ENCODE peak calls at places on chromosomes 2 and 18, in four cellular contexts. L is esophagus squamous epithelium, M is adrenal gland, S is AG04449. K is an unnamed sample.

GRCh38 chr2:26352892-26353291 is 6.3 kb upstream of the ADGRF3 start:
- DNase-seq in L (no peak), M (no peak), S (no peak), K (no peak)

GRCh38 chr18:24022141-24022540 is 7.6 kb downstream of the TTC39C start:
- DNase-seq in L (no peak), M (no peak), S (no peak), K (no peak)

GRCh38 chr2:132585982-132586608 is 83.9 kb downstream of the LYPD1 start:
- DNase-seq in L (no peak), M (no peak), S (no peak), K (no peak)

GRCh38 chr2:85611217-85611704 is 605 bp downstream of the C2orf68 start:
- DNase-seq in L (no peak), M (no peak), S (no peak), K (no peak)

GRCh38 chr18:23107718-23108117 is 27.6 kb upstream of the CABLES1 start:
- DNase-seq in L (no peak), M (no peak), S (no peak), K (no peak)

GRCh38 chr2:220279372-220279771 is 651.9 kb downstream of the SLC4A3 start:
- DNase-seq in L (no peak), M (no peak), S (peak), K (no peak)

GRCh38 chr18:25921677-25922421 is 168.6 kb downstream of the SS18 start:
- DNase-seq in L (no peak), M (peak), S (no peak), K (no peak)

GRCh38 chr2:70767699-70768584 is at the start of gene ADD2:
- DNase-seq in L (no peak), M (peak), S (no peak), K (peak)

DNA sequence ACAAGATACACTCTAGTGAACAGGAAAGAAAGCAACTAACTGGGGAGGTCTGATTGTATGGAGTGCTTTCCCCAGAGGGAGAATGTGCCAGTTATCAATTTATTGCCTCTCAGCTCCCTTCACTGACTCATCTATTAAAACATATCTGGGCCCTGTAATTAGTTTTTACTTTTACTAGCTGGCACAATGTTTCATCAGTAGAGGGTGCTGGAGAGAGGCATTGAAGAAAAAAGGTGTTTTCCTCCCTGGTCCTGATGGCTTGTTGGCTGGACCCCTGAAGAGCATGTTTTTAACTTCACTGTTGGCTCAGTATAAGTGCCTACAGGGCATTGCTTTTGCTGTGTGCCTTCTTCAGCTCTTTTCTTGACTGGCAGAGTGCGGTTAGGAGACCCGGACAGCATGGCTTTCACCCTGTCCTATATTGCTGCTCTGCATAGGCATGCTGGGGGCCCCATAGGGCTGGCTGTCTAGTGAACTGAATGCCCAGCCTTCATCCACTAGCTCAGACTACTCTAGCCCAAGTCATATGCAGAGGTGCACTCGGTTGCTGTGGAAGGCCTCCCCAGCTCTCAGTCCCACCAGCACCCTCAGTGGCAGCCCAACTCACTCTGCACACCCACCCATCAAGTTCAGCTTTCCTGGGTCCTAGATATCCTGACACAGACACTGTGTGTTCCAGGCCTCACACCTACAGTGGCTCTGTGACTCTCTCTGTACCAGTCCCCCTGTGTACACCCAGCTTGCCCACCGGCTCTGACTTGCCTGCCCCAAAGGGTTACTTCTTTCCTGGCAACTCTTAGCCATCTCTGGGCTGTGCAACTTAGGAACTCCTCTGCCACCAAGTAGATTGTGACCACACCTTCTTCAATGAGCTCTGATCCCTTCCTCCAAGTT is 62.3 kb upstream of the ACYP2 start:
- DNase-seq in L (no peak), M (no peak), S (no peak), K (no peak)
- TF ChIP-seq CTCF in L (peak), M (no peak), S (peak), K (peak)

GRCh38 chr2:65427536-65427935 is 4.9 kb downstream of the SPRED2 start:
- DNase-seq in L (no peak), M (no peak), S (no peak), K (no peak)

GRCh38 chr2:65431417-65432226 is 777 bp downstream of the SPRED2 start:
- DNase-seq in L (no peak), M (peak), S (no peak), K (peak)

GRCh38 chr2:65432227-65433190 is at the start of gene SPRED2:
- DNase-seq in L (peak), M (peak), S (peak), K (peak)

GRCh38 chr2:65429799-65430514 is 2.4 kb downstream of the SPRED2 start:
- DNase-seq in L (no peak), M (peak), S (no peak), K (no peak)

DNA sequence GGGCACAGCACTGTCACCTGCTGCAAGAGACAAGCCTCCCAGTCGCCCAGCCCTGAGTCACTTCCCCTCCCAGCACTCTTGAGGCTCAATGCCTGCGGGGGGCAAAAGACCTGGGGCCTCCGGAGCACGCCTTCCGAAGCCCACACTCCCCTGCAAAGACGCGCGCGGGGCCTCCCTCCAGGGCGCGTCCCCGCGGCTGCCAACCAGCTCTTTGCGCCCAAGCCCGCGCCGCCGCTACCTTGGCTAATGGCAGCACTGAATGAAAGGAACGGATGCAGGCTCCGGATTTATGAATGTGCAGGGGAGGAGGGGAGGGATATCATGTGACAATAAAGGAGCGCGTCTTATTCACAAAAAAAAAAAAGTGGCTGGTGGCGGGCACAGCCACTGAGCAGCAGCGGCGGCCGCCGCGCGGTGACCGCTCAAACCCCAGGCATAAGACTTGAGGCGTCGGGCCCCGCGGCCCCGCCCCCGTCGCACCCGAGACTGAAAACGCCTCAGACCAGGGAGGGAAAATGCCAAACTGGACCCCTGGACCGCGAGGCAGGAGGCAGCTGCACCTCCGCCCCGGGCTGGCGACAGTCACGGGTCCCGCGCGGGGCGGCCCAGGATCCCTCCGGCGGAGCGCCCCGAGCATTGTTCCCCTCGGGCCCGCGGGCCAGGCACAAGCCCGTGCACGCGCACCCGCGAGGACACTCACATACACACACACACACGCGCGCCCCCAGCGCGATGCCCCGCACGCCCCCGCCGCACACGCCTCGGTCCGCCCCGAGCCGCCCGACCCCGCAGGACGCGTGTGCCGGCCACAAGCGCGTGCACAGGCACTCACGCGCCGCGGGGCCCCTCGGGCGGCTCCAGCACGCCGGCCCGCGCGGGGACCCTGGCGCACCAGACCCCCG is 1.6 kb downstream of the SPRED2 start:
- DNase-seq in L (no peak), M (peak), S (no peak), K (peak)
- TF ChIP-seq CTCF in L (no peak), M (peak), S (no peak), K (no peak)

DNA sequence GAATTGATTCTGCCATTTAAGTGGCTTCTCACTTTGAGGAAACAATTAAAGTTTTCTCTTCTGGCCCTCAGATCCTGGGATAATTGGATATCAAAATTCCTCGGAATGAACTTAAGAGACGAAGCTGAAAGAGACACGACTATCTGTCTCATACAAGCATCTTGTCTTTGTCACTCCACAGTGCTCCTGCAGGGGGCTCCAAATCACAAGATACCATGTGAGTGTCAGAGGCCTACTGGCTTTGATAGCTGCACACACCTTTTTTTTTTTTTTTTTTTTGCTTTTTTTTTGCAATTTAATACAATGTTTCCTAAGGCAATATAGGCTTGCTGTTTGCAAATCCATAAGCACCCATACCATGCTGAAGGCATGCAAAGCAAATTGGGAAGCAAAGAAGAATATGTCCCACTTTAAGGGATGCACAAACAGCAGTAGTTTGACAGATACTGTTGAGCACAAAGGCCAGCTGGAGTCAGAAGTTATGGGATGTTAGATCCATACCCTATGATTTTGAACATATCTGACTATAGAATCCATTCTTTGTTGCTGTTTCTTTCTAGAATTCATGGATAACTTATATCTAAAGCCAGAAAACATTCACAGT is 109.0 kb upstream of the CBLN2 start:
- DNase-seq in L (no peak), M (peak), S (no peak), K (peak)
- TF ChIP-seq CTCF in L (peak), M (no peak), S (no peak), K (peak)

DNA sequence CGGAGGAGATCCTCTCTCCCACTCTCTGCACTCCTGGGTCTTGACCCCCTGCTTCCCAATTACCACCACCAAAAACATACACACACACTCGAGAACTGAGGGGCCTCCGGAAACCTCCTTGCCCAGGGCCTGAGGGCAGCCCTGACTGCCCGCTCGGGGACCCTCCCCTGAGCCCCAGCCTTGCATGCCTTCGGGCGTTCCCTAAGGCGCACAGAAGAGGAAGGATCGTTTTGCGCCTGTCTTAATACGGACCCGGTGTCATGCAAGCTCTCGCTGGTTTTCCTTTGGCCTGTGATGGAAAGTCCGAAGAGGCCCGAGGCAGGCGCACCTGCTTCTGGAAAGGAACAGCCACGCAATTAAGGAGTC is 19.8 kb downstream of the POU3F3 start:
- DNase-seq in L (no peak), M (no peak), S (no peak), K (no peak)
- TF ChIP-seq CTCF in L (no peak), M (no peak), S (no peak), K (no peak)

GRCh38 chr2:216584112-216584511 is 49.1 kb upstream of the IGFBP2 start:
- DNase-seq in L (no peak), M (no peak), S (no peak), K (no peak)

GRCh38 chr2:216583157-216583556 is 50.1 kb upstream of the IGFBP2 start:
- DNase-seq in L (no peak), M (no peak), S (peak), K (no peak)

GRCh38 chr2:216588771-216589363 is 44.4 kb upstream of the IGFBP2 start:
- DNase-seq in L (no peak), M (no peak), S (no peak), K (no peak)

GRCh38 chr2:216585441-216585840 is 47.8 kb upstream of the IGFBP2 start:
- DNase-seq in L (no peak), M (no peak), S (no peak), K (no peak)

DNA sequence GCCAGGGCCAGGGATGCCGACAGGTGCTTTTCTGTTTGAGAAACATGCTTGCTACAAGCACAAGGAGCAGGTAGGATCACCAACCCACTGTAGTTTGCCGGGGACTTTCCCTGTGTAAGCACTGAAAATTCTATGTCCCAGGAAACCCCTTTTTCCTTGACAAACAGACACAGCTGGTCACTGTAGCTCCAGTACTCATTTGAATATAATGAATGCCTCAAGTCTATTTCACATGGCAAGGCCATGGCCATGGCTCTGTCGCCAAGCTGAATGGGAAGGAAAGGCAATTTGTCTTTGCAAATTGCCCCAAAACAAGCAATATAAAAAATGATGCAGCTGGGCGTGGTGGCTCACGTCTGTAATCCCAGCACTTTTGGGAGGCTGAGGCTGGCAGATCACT is 49.6 kb upstream of the IGFBP2 start:
- DNase-seq in L (no peak), M (no peak), S (no peak), K (no peak)
- TF ChIP-seq CTCF in L (no peak), M (no peak), S (no peak), K (no peak)

GRCh38 chr2:49123600-49123999 is 30.7 kb downstream of the FSHR start:
- DNase-seq in L (no peak), M (no peak), S (no peak), K (no peak)

GRCh38 chr2:49131801-49132200 is 22.5 kb downstream of the FSHR start:
- DNase-seq in L (no peak), M (no peak), S (no peak), K (no peak)

GRCh38 chr2:49129034-49129433 is 25.3 kb downstream of the FSHR start:
- DNase-seq in L (no peak), M (no peak), S (no peak), K (no peak)
- TF ChIP-seq CTCF in L (no peak), M (no peak), S (no peak), K (no peak)

GRCh38 chr2:39326644-39327043 is 82.9 kb upstream of the CDKL4 start:
- DNase-seq in L (no peak), M (no peak), S (no peak), K (no peak)
- TF ChIP-seq CTCF in L (no peak), M (no peak), S (no peak), K (no peak)

GRCh38 chr2:13414907-13415306 is 698.2 kb downstream of the TRIB2 start:
- DNase-seq in L (no peak), M (no peak), S (no peak), K (no peak)

GRCh38 chr2:13413989-13414388 is 697.3 kb downstream of the TRIB2 start:
- DNase-seq in L (no peak), M (no peak), S (no peak), K (no peak)
- TF ChIP-seq CTCF in L (no peak), M (no peak), S (no peak), K (no peak)

DNA sequence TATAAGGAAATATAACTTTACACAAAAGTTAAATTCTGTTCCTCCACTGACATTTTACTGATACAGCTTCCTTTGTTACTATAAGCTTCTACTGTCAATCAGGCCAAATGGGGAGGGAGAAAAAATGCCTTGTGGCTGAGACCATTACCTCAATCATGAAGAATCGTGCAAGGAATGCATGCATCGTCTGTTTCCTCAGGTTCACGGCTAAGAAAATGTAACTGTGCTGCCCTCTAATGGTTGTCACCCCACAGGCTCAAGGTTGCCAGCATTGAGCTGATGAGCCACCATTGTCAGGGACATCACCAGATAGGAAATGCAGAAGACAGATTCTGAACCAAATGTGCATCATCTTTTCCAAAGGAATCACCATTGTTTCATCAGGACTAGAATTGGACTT is 426.9 kb downstream of the CDH2 start:
- DNase-seq in L (no peak), M (peak), S (peak), K (peak)
- TF ChIP-seq CTCF in L (no peak), M (peak), S (peak), K (peak)

DNA sequence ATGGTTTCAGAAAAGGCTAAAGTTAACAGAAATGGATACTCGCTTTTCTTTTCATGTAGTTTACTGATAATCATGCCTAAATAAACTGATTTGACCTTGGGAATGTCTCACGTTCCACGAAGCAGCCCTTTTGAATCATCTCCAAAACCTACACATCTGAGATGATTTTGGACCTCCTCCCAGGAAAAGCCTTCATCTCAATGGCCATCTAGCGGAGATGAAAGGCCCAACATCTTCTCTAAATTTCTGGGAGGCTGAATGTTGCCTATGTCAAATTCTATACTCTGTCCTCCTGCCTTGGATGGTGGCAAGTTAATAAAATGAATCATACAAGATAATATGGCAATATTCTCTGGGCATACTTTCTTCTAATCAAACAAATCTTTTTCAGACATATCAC is 448.5 kb downstream of the ZEB2 start:
- DNase-seq in L (no peak), M (no peak), S (no peak), K (no peak)
- TF ChIP-seq CTCF in L (no peak), M (no peak), S (no peak), K (no peak)

K was measured in progenitor cell of endocrine pancreas.